ENCODE peak calls at places on chromosomes 11 and 22, in six cellular contexts. O, D, M, X, S and G are unnamed samples.

GRCh38 chr11:2779981-2780849 is 80.4 kb upstream of the KCNQ1OT1 start:
- DNase-seq in O (no peak), D (no peak), M (peak; percentile 43), X (no peak), S (no peak), G (no peak)

GRCh38 chr11:85182437-85183109 is 444.6 kb downstream of the DLG2 start:
- DNase-seq in O (peak; percentile 6), D (peak; percentile 9), M (no peak), X (no peak), S (peak; percentile 69), G (peak; percentile 10)

GRCh38 chr11:46472662-46472994 is 81.1 kb upstream of the CHRM4 start:
- DNase-seq in O (no peak), D (no peak), M (no peak), X (no peak), S (peak; percentile 12), G (no peak)

GRCh38 chr11:11821899-11822298 is 19.9 kb upstream of the USP47 start:
- DNase-seq in O (no peak), D (no peak), M (no peak), X (no peak), S (no peak), G (no peak)

GRCh38 chr11:294795-295194 is 4.5 kb downstream of the IFITM5 start:
- DNase-seq in O (no peak), D (no peak), M (no peak), X (no peak), S (no peak), G (no peak)

GRCh38 chr22:16783453-16783852 is 41.8 kb downstream of the XKR3 start:
- DNase-seq in O (no peak), D (no peak), M (no peak), X (no peak), S (no peak), G (no peak)

GRCh38 chr22:19307872-19308271 is 16.4 kb upstream of the CLTCL1 start:
- DNase-seq in O (no peak), D (no peak), M (no peak), X (no peak), S (no peak), G (no peak)

GRCh38 chr11:102429691-102430090 is 22.9 kb downstream of the TMEM123 start:
- DNase-seq in O (no peak), D (no peak), M (no peak), X (no peak), S (no peak), G (no peak)

GRCh38 chr22:18974477-18975180 is 38.5 kb upstream of the PRODH start:
- DNase-seq in O (no peak), D (no peak), M (no peak), X (no peak), S (no peak), G (no peak)

GRCh38 chr22:25666308-25666707 is 75.7 kb upstream of the MYO18B start:
- DNase-seq in O (no peak), D (no peak), M (no peak), X (peak; percentile 51), S (no peak), G (peak; percentile 18)

GRCh38 chr11:14636119-14636518 is 7.5 kb upstream of the PDE3B start:
- DNase-seq in O (no peak), D (no peak), M (no peak), X (no peak), S (no peak), G (no peak)

GRCh38 chr11:126104420-126104819 is 41.8 kb upstream of the CDON start:
- DNase-seq in O (no peak), D (no peak), M (no peak), X (no peak), S (no peak), G (no peak)

GRCh38 chr11:106471273-106471672 is 393.8 kb downstream of the AASDHPPT start:
- DNase-seq in O (no peak), D (no peak), M (no peak), X (no peak), S (no peak), G (no peak)

GRCh38 chr11:113272927-113273615 is 41.3 kb upstream of the TTC12 start:
- DNase-seq in O (no peak), D (no peak), M (no peak), X (no peak), S (no peak), G (no peak)